ENCODE peak calls at places on chromosomes 5 and 9, in seven cellular contexts. T, Z, H, C, N, U and L are unnamed samples.

GRCh38 chr9:31820426-31820825 is 564.0 kb upstream of the ACO1 start:
- DNase-seq in T (no peak), Z (no peak), H (no peak), C (no peak), N (no peak), U (no peak), L (no peak)

GRCh38 chr5:88899338-88899737 is 16.4 kb upstream of the MEF2C start:
- DNase-seq in T (no peak), Z (no peak), H (no peak), C (no peak), N (no peak), U (no peak), L (no peak)

GRCh38 chr5:151295801-151296477 is 7.6 kb downstream of the SLC36A3 start:
- DNase-seq in T (no peak), Z (no peak), H (no peak), C (no peak), N (no peak), U (no peak), L (no peak)

GRCh38 chr9:131087354-131087893 is 8.9 kb upstream of the AIF1L start:
- DNase-seq in T (no peak), Z (no peak), H (no peak), C (no peak), N (no peak), U (no peak), L (no peak)

GRCh38 chr5:129459485-129460120 is 495 bp upstream of the ADAMTS19 start:
- DNase-seq in T (no peak), Z (no peak), H (peak; percentile 39), C (no peak), N (no peak), U (no peak), L (no peak)

GRCh38 chr5:75524071-75524470 is 12.4 kb downstream of the POLK start:
- DNase-seq in T (no peak), Z (no peak), H (no peak), C (no peak), N (no peak), U (no peak), L (peak; percentile 78)

GRCh38 chr9:11064853-11065252 is 452.1 kb upstream of the PTPRD start:
- DNase-seq in T (no peak), Z (no peak), H (no peak), C (no peak), N (no peak), U (no peak), L (no peak)

GRCh38 chr5:138370537-138370936 is 18.1 kb downstream of the KDM3B start:
- DNase-seq in T (no peak), Z (no peak), H (no peak), C (no peak), N (no peak), U (no peak), L (no peak)

GRCh38 chr9:136261686-136262430 is 16.2 kb upstream of the QSOX2 start:
- DNase-seq in T (no peak), Z (no peak), H (no peak), C (no peak), N (no peak), U (no peak), L (no peak)

GRCh38 chr5:94431696-94432095 is 186.7 kb downstream of the KIAA0825 start:
- DNase-seq in T (no peak), Z (no peak), H (no peak), C (no peak), N (no peak), U (no peak), L (no peak)

GRCh38 chr9:113446323-113446740 is 17.2 kb upstream of the RGS3 start:
- DNase-seq in T (no peak), Z (peak; percentile 42), H (peak; percentile 76), C (peak; percentile 18), N (no peak), U (no peak), L (peak; percentile 12)

GRCh38 chr9:129608561-129609481 is 12.1 kb downstream of the C9orf50 start:
- DNase-seq in T (no peak), Z (no peak), H (no peak), C (no peak), N (no peak), U (no peak), L (no peak)

GRCh38 chr5:149838881-149839739 is 105.5 kb downstream of the PDE6A start:
- DNase-seq in T (no peak), Z (no peak), H (no peak), C (no peak), N (no peak), U (no peak), L (no peak)

GRCh38 chr9:113247640-113248039 is 26.3 kb downstream of the SLC31A1 start:
- DNase-seq in T (no peak), Z (no peak), H (no peak), C (no peak), N (no peak), U (no peak), L (no peak)

GRCh38 chr9:68470634-68471033 is 70.0 kb downstream of the TMEM252 start:
- DNase-seq in T (no peak), Z (no peak), H (no peak), C (no peak), N (no peak), U (no peak), L (no peak)

GRCh38 chr5:176614805-176615478 is 5.0 kb upstream of the GPRIN1 start:
- DNase-seq in T (no peak), Z (no peak), H (no peak), C (no peak), N (no peak), U (no peak), L (no peak)

GRCh38 chr9:122356627-122357026 is 14.2 kb upstream of the PTGS1 start:
- DNase-seq in T (no peak), Z (no peak), H (no peak), C (no peak), N (no peak), U (no peak), L (no peak)

GRCh38 chr5:94751456-94751855 is 133.0 kb downstream of the SLF1 start:
- DNase-seq in T (no peak), Z (no peak), H (no peak), C (no peak), N (no peak), U (no peak), L (no peak)

GRCh38 chr9:36237230-36237629 is 21.0 kb downstream of the GNE start:
- DNase-seq in T (no peak), Z (no peak), H (no peak), C (no peak), N (no peak), U (no peak), L (no peak)

GRCh38 chr9:90296539-90296938 is 346.1 kb downstream of the DIRAS2 start:
- DNase-seq in T (no peak), Z (no peak), H (no peak), C (no peak), N (no peak), U (no peak), L (no peak)

GRCh38 chr9:28866951-28867350 is 1293.7 kb upstream of the C9orf72 start:
- DNase-seq in T (no peak), Z (no peak), H (no peak), C (no peak), N (no peak), U (no peak), L (no peak)

GRCh38 chr5:163867324-163867723 is 361.9 kb downstream of the MAT2B start:
- DNase-seq in T (no peak), Z (no peak), H (no peak), C (no peak), N (no peak), U (no peak), L (no peak)

GRCh38 chr5:128213340-128213739 is 129.8 kb downstream of the SLC12A2 start:
- DNase-seq in T (no peak), Z (no peak), H (no peak), C (no peak), N (peak; percentile 63), U (no peak), L (peak; percentile 37)

GRCh38 chr5:130102375-130102774 is 198.1 kb downstream of the CHSY3 start:
- DNase-seq in T (no peak), Z (no peak), H (no peak), C (no peak), N (no peak), U (no peak), L (peak; percentile 12)

GRCh38 chr5:24268482-24269056 is 376.2 kb downstream of the CDH10 start:
- DNase-seq in T (no peak), Z (no peak), H (no peak), C (no peak), N (no peak), U (no peak), L (no peak)

GRCh38 chr5:160726721-160727120 is 125.3 kb downstream of the ATP10B start:
- DNase-seq in T (no peak), Z (no peak), H (no peak), C (no peak), N (no peak), U (no peak), L (no peak)

GRCh38 chr9:99693888-99694287 is 127.8 kb upstream of the NR4A3 start:
- DNase-seq in T (no peak), Z (no peak), H (no peak), C (no peak), N (no peak), U (no peak), L (no peak)

GRCh38 chr9:74496819-74497749 is at the start of gene RORB:
- DNase-seq in T (peak; percentile 71), Z (peak; percentile 65), H (peak; percentile 81), C (no peak), N (peak; percentile 64), U (no peak), L (no peak)

GRCh38 chr5:17398439-17398838 is 99.6 kb upstream of the TAF11L2 start:
- DNase-seq in T (no peak), Z (no peak), H (no peak), C (no peak), N (no peak), U (no peak), L (no peak)

GRCh38 chr9:113154471-113154870 is 3.7 kb downstream of the SLC31A2 start:
- DNase-seq in T (peak; percentile 72), Z (peak; percentile 48), H (no peak), C (no peak), N (no peak), U (no peak), L (no peak)

GRCh38 chr5:159206818-159207217 is 2.5 kb downstream of the RNF145 start:
- DNase-seq in T (no peak), Z (no peak), H (no peak), C (no peak), N (no peak), U (no peak), L (no peak)

GRCh38 chr9:111029260-111029659 is 9.0 kb downstream of the LPAR1 start:
- DNase-seq in T (no peak), Z (no peak), H (no peak), C (no peak), N (peak; percentile 51), U (no peak), L (no peak)

GRCh38 chr5:135913713-135914626 is 18.3 kb upstream of the IL9 start:
- DNase-seq in T (no peak), Z (no peak), H (no peak), C (no peak), N (peak; percentile 65), U (no peak), L (no peak)